ENCODE peak calls at places on chromosomes 1 and 21, in six cellular contexts. J is H1; T is CD8-positive, alpha-beta T cell; S is sigmoid colon; Y is Peyer's patch; V is heart right ventricle. U is an unnamed sample.

GRCh38 chr1:210496063-210496462 is 167.4 kb downstream of the HHAT start:
- DNase-seq in T (no peak), Y (no peak), S (no peak), J (no peak), V (peak; percentile 7), U (no peak)

GRCh38 chr1:230073371-230074035 is 6.5 kb downstream of the GALNT2 start:
- DNase-seq in T (no peak), S (peak; percentile 53), Y (no peak), V (no peak), J (no peak), U (no peak)

GRCh38 chr1:30407030-30407861 is 316.1 kb downstream of the MATN1 start:
- DNase-seq in S (peak; percentile 44), Y (peak; percentile 27), V (no peak), J (no peak), T (no peak), U (no peak)

GRCh38 chr1:101357444-101357986 is 120.7 kb downstream of the S1PR1 start:
- DNase-seq in J (peak; percentile 23), T (peak; percentile 52), V (peak; percentile 77), S (no peak), Y (no peak), U (peak; percentile 50)

GRCh38 chr1:183168308-183168707 is 17.8 kb upstream of the LAMC2 start:
- DNase-seq in Y (no peak), V (no peak), S (no peak), J (no peak), T (no peak), U (no peak)

GRCh38 chr1:179329862-179330261 is 35.9 kb upstream of the AXDND1 start:
- DNase-seq in J (no peak), T (no peak), S (no peak), V (no peak), Y (no peak), U (no peak)

GRCh38 chr1:76330993-76331603 is 256.6 kb downstream of the ST6GALNAC3 start:
- DNase-seq in T (no peak), S (no peak), V (peak; percentile 14), J (peak; percentile 38), Y (no peak), U (peak; percentile 31)

GRCh38 chr1:197787056-197787455 is 11.8 kb upstream of the DENND1B start:
- DNase-seq in T (no peak), S (no peak), V (no peak), Y (no peak), J (no peak), U (no peak)

GRCh38 chr1:230320804-230321203 is 105.3 kb downstream of the PGBD5 start:
- DNase-seq in S (peak; percentile 11), V (no peak), Y (no peak), J (no peak), T (no peak), U (no peak)

GRCh38 chr1:172338295-172338735 is 82.2 kb upstream of the C1orf105 start:
- DNase-seq in J (no peak), T (no peak), S (no peak), Y (no peak), V (no peak), U (no peak)

GRCh38 chr21:45156459-45156858 is 82.1 kb downstream of the ADARB1 start:
- DNase-seq in V (no peak), J (no peak), S (peak; percentile 53), T (no peak), Y (no peak), U (no peak)

GRCh38 chr21:33412832-33413519 is 9.8 kb downstream of the IFNGR2 start:
- DNase-seq in S (no peak), J (no peak), V (no peak), Y (peak; percentile 59), T (no peak), U (no peak)

GRCh38 chr1:1086911-1087341 is 12.8 kb upstream of the RNF223 start:
- DNase-seq in S (no peak), J (no peak), V (no peak), Y (peak; percentile 42), T (no peak), U (no peak)

GRCh38 chr1:108646661-108647269 is 14.1 kb downstream of the HENMT1 start:
- DNase-seq in T (peak; percentile 60), J (no peak), V (peak; percentile 65), S (peak; percentile 79), Y (peak; percentile 81), U (peak; percentile 69)

GRCh38 chr1:95138223-95138622 is 21.1 kb downstream of the TLCD4 start:
- DNase-seq in T (no peak), S (no peak), Y (no peak), J (no peak), V (no peak), U (no peak)

GRCh38 chr1:1778827-1779675 is 781 bp upstream of the NADK start:
- DNase-seq in V (peak; percentile 64), J (peak; percentile 47), T (peak; percentile 70), Y (peak; percentile 88), S (peak; percentile 84), U (peak; percentile 71)

GRCh38 chr1:32774950-32775634 is 42.1 kb downstream of the YARS1 start:
- DNase-seq in V (no peak), T (no peak), S (no peak), Y (no peak), J (no peak), U (no peak)

GRCh38 chr21:29979043-29979442 is 39.2 kb upstream of the GRIK1 start:
- DNase-seq in V (no peak), S (no peak), Y (no peak), J (no peak), T (no peak), U (no peak)

GRCh38 chr1:205387845-205388244 is 31.1 kb upstream of the KLHDC8A start:
- DNase-seq in V (no peak), Y (no peak), S (no peak), T (no peak), J (no peak), U (no peak)

GRCh38 chr1:222861057-222861456 is 46.2 kb downstream of the DISP1 start:
- DNase-seq in T (no peak), V (no peak), J (no peak), Y (no peak), S (no peak), U (no peak)

GRCh38 chr1:93178418-93178817 is 1.8 kb downstream of the TMED5 start:
- DNase-seq in V (no peak), J (no peak), T (no peak), Y (no peak), S (no peak), U (no peak)

GRCh38 chr1:113797472-113797871 is 14.8 kb downstream of the RSBN1 start:
- DNase-seq in J (no peak), V (no peak), T (no peak), Y (no peak), S (no peak), U (no peak)

GRCh38 chr1:234955107-234955731 is 173.4 kb downstream of the TOMM20 start:
- DNase-seq in Y (peak; percentile 76), V (peak; percentile 86), S (peak; percentile 92), T (no peak), J (no peak), U (no peak)

GRCh38 chr21:38951095-38951745 is 145.5 kb downstream of the ETS2 start:
- DNase-seq in S (no peak), V (no peak), J (no peak), T (no peak), Y (peak; percentile 40), U (no peak)

GRCh38 chr1:241507189-241507820 is 12.2 kb downstream of the FH start:
- DNase-seq in S (no peak), J (no peak), Y (no peak), T (no peak), V (no peak), U (no peak)

GRCh38 chr1:64042331-64043100 is 160.9 kb upstream of the UBE2U start:
- DNase-seq in Y (no peak), T (no peak), J (no peak), S (peak; percentile 74), V (peak; percentile 60), U (no peak)

DNA sequence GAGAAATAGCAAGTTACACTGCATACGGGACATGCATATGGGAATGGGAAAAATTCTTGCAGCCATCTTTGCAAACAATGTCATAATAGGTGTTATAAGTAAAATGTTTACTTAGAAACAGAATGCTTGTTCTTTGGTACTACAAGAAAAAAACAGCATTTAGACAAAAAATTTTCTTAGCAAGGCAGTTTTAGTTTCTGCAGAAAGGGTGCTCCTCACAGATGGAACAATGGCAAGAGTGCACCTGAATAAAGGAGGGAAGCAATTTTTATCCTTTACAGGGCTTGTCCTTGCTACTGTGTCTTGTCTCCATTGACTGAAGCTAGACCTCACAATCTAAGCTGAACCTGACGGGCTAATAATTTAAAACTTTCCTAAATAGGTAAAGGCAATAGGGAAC is 79.2 kb upstream of the DESI2 start:
- DNase-seq in S (no peak), V (no peak), Y (no peak), T (no peak), J (no peak), U (no peak)
- H3K9me3 ChIP-seq in S (peaks cover 12% of the 10 kb centered on the region), V (peaks cover 21% of the 10 kb centered on the region), Y (peaks cover 21% of the 10 kb centered on the region), T (peaks cover 16% of the 10 kb centered on the region), J (no peaks in the 10 kb centered on the region), U (peaks cover 46% of the 10 kb centered on the region)

DNA sequence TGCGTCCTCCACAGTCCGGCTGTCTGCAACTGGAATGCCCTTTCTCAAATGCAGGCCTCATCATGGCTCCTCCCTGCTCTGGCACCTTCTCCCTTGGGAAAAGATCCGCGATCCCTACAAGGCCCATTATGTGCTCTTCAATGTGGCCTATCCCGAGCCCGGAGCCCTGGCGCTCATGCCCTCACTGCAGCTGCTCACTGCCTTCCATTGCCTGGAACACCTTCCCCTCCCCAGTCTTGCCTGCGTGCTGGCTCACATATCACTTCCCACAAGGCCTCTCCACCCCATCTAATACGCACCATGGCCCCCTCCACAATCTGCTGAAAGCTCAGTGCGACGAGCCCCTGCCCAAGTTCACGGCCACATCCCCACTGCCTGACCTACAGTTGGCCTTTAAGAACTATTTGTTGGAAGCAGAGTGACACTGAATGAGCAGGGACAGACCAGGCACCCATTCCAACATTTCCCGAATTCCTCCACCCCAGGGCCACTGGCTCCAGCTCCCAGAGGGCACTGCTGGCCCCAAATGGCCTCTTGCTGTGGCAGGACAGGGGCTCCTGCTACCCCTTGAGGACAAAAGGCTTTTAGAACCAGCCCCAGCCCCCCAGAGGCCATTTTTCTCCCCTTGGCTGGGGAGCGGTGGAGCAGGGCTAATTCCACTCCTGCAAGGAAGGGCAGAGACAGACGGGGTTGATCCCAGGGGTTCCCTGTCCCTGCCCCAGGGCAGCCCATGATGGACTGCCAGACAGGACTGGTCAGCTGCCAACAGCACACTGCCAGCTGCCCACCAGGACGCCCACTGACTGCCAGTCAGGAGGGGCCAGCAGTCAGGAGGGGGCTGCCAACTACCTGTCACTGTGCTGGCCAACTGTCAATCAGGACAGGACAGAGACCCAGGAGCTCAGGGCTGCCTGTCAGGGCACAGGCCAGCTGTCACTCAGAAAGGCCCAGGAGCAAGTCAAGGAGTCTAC is 64.8 kb downstream of the DHRS3 start:
- DNase-seq in S (peak; percentile 67), T (no peak), J (no peak), V (no peak), Y (no peak), U (no peak)
- H3K27ac ChIP-seq in S (peak overlapping the region; percentile 88), T (no peak overlapping the region), J (no peak overlapping the region), V (peak overlapping the region; percentile 86), Y (peak overlapping the region; percentile 48), U (no peak overlapping the region)

DNA sequence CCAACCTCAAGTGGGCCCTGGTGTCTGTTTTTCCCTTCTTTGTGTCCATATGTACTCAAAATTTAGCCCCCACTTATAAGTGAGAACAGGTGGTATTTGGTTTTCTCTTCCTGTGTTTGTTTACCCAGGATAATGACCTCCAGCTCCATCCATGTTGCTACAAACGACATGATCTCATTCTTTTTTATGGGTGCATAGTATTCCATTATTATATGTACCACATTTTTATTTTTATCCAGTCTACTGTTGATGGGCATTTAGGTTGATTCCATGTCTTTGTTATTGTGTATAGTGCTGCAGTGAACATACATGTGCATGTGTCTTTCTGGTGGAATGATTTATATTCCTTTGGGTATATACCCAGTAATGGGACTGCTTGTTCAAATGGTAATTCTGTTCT is 27.6 kb downstream of the FCRL3 start:
- DNase-seq in S (no peak), T (no peak), V (no peak), Y (no peak), J (no peak), U (no peak)
- H3K9me3 ChIP-seq in S (no peaks in the 10 kb centered on the region), T (peaks cover 2% of the 10 kb centered on the region), V (no peaks in the 10 kb centered on the region), Y (peaks cover 7% of the 10 kb centered on the region), J (peaks cover 10% of the 10 kb centered on the region), U (peaks cover 16% of the 10 kb centered on the region)

GRCh38 chr1:151718666-151719065 is 2.1 kb upstream of the CELF3 start:
- DNase-seq in Y (no peak), V (no peak), T (no peak), J (no peak), S (no peak), U (no peak)
- H3K27ac ChIP-seq in Y (no peak overlapping the region), V (peak overlapping the region; percentile 22), T (no peak overlapping the region), J (no peak overlapping the region), S (no peak overlapping the region), U (no peak overlapping the region)

U was measured in CD4-positive, alpha-beta T cell.